ENCODE peak calls at places on chromosomes 2 and 18, in seven cellular contexts. D is A549, Y is mesendoderm, W is amniotic stem cell, M is AG09319, B is tibial nerve, V is SHP77. E is an unnamed sample.

GRCh38 chr18:51009071-51009470 is 20.9 kb upstream of the SMAD4 start:
- DNase-seq in D (no peak), Y (peak), W (no peak), M (no peak), B (no peak), V (peak), E (no peak)

GRCh38 chr2:8636691-8637636 is 44.9 kb upstream of the ID2 start:
- DNase-seq in D (no peak), Y (peak), W (no peak), M (no peak), B (no peak), V (no peak), E (no peak)

GRCh38 chr2:18047896-18048657 is 169.6 kb downstream of the KCNS3 start:
- DNase-seq in D (peak), Y (no peak), W (peak), M (peak), B (no peak), V (no peak), E (no peak)

GRCh38 chr2:67974564-67975430 is 88.0 kb downstream of the C1D start:
- DNase-seq in D (no peak), Y (no peak), W (no peak), M (no peak), B (peak), V (no peak), E (no peak)

GRCh38 chr2:241522477-241522876 is 14.1 kb upstream of the STK25 start:
- DNase-seq in D (no peak), Y (no peak), W (no peak), M (no peak), B (no peak), V (no peak), E (no peak)

GRCh38 chr2:223954401-223954800 is 2.9 kb upstream of the MRPL44 start:
- DNase-seq in D (peak), Y (no peak), W (no peak), M (no peak), B (no peak), V (no peak), E (no peak)

GRCh38 chr2:24597181-24597870 is 106.3 kb downstream of the NCOA1 start:
- DNase-seq in D (no peak), Y (no peak), W (no peak), M (no peak), B (no peak), V (no peak), E (no peak)

GRCh38 chr18:74451148-74451547 is 6.0 kb downstream of the DIPK1C start:
- DNase-seq in D (no peak), Y (no peak), W (no peak), M (no peak), B (no peak), V (no peak), E (no peak)

GRCh38 chr18:39911716-39912115 is 2043.3 kb upstream of the PIK3C3 start:
- DNase-seq in D (no peak), Y (no peak), W (no peak), M (no peak), B (no peak), V (no peak), E (no peak)

GRCh38 chr2:133434962-133435668 is 133.1 kb downstream of the NCKAP5 start:
- DNase-seq in D (peak), Y (peak), W (no peak), M (peak), B (no peak), V (peak), E (no peak)

GRCh38 chr18:78765142-78765541 is 214.5 kb upstream of the SALL3 start:
- DNase-seq in D (no peak), Y (no peak), W (no peak), M (no peak), B (no peak), V (no peak), E (no peak)

GRCh38 chr18:55384551-55385275 is 203.3 kb downstream of the TCF4 start:
- DNase-seq in D (peak), Y (peak), W (no peak), M (no peak), B (no peak), V (peak), E (no peak)

E was measured in activated T-helper 1 cell treated with anti-CD3 and anti-CD28 coated beads, Interleukin-2, amount 50 U/mL, for 16 hours.